ENCODE peak calls at places on chromosomes 7 and 10, in four cellular contexts. B is A172, I is GM12865, X is AG20443. O is an unnamed sample.

GRCh38 chr10:22597142-22597541 is 117.2 kb downstream of the PIP4K2A start:
- DNase-seq in B (peak; percentile 61), I (peak; percentile 83), X (no peak), O (no peak)

GRCh38 chr10:95606922-95607321 is 45.8 kb upstream of the SORBS1 start:
- DNase-seq in B (no peak), I (no peak), X (no peak), O (no peak)

GRCh38 chr7:40586197-40586596 is 451.4 kb downstream of the SUGCT start:
- DNase-seq in B (peak; percentile 76), I (no peak), X (no peak), O (no peak)

GRCh38 chr7:151865070-151865670 is 11.7 kb downstream of the PRKAG2 start:
- DNase-seq in B (no peak), I (no peak), X (no peak), O (no peak)

GRCh38 chr7:110841840-110842579 is 248.9 kb upstream of the LRRN3 start:
- DNase-seq in B (no peak), I (no peak), X (no peak), O (no peak)

GRCh38 chr7:139582671-139583155 is 59.2 kb downstream of the CLEC2L start:
- DNase-seq in B (no peak), I (no peak), X (no peak), O (no peak)

GRCh38 chr10:101932182-101932581 is 88.6 kb upstream of the KCNIP2 start:
- DNase-seq in B (no peak), I (peak; percentile 7), X (no peak), O (no peak)

GRCh38 chr7:41916450-41916927 is 213.6 kb upstream of the INHBA start:
- DNase-seq in B (peak; percentile 99), I (no peak), X (peak; percentile 83), O (no peak)

GRCh38 chr7:23184709-23185354 is 3.0 kb downstream of the NUP42 start:
- DNase-seq in B (peak; percentile 75), I (peak; percentile 30), X (peak; percentile 58), O (peak; percentile 32)

GRCh38 chr7:34133983-34134782 is 228.8 kb downstream of the BMPER start:
- DNase-seq in B (peak; percentile 86), I (peak; percentile 42), X (peak; percentile 79), O (peak; percentile 59)

GRCh38 chr10:123965973-123966895 is 74.6 kb upstream of the CPXM2 start:
- DNase-seq in B (no peak), I (no peak), X (no peak), O (no peak)

GRCh38 chr10:101848408-101848807 is 4.8 kb upstream of the KCNIP2 start:
- DNase-seq in B (no peak), I (no peak), X (no peak), O (no peak)

GRCh38 chr7:40721344-40721949 is 586.6 kb downstream of the SUGCT start:
- DNase-seq in B (no peak), I (no peak), X (peak; percentile 22), O (no peak)

GRCh38 chr7:108589874-108590273 is 20.2 kb downstream of the DNAJB9 start:
- DNase-seq in B (no peak), I (no peak), X (no peak), O (no peak)

GRCh38 chr10:112115781-112116385 is 67.7 kb downstream of the GPAM start:
- DNase-seq in B (peak; percentile 25), I (peak; percentile 48), X (peak; percentile 83), O (peak; percentile 2)

GRCh38 chr10:8296090-8296741 is 241.7 kb downstream of the GATA3 start:
- DNase-seq in B (no peak), I (no peak), X (no peak), O (no peak)

O was measured in NCI-H345.